ENCODE peak calls at places on chromosomes 7 and 10, in eight cellular contexts. R is GM12892, O is stomach, Q is breast epithelium, J is GM23338, V is K562, P is upper lobe of left lung, L is Panc1. M is an unnamed sample.

GRCh38 chr7:55078465-55079372 is 59.9 kb downstream of the EGFR start:
- DNase-seq in L (no peak), J (peak), R (no peak), Q (no peak), V (peak), O (peak), P (peak), M (peak)

GRCh38 chr10:78286675-78287074 is 253.0 kb downstream of the RPS24 start:
- DNase-seq in V (no peak), Q (no peak), J (no peak), L (no peak), P (no peak), O (no peak), R (no peak), M (no peak)

GRCh38 chr10:70753841-70754621 is 31.1 kb downstream of the TBATA start:
- DNase-seq in J (peak), R (no peak), O (no peak), L (no peak), V (peak), P (no peak), Q (no peak), M (no peak)

GRCh38 chr7:132395375-132395774 is 180.9 kb downstream of the PLXNA4 start:
- DNase-seq in O (no peak), R (no peak), V (no peak), L (no peak), Q (no peak), P (no peak), J (no peak), M (no peak)

GRCh38 chr10:34854147-34854601 is 39.1 kb upstream of the PARD3 start:
- DNase-seq in J (no peak), R (no peak), O (no peak), P (no peak), Q (no peak), L (no peak), V (no peak), M (no peak)

GRCh38 chr7:6462094-6462493 is 14.3 kb upstream of the DAGLB start:
- DNase-seq in V (no peak), O (no peak), R (no peak), L (no peak), J (no peak), P (no peak), Q (no peak), M (no peak)

GRCh38 chr7:43071604-43072003 is 40.8 kb upstream of the HECW1 start:
- DNase-seq in R (no peak), V (peak), O (no peak), L (no peak), P (no peak), Q (no peak), J (peak), M (no peak)

GRCh38 chr7:92976931-92977330 is 140.6 kb upstream of the CDK6 start:
- DNase-seq in L (no peak), J (no peak), O (no peak), R (no peak), Q (no peak), V (no peak), P (peak), M (no peak)

GRCh38 chr7:97373743-97374142 is 256.2 kb downstream of the SDHAF3 start:
- DNase-seq in L (no peak), J (peak), Q (no peak), O (no peak), P (no peak), V (no peak), R (no peak), M (no peak)

GRCh38 chr7:97377713-97378112 is 260.2 kb downstream of the SDHAF3 start:
- DNase-seq in O (no peak), J (no peak), L (no peak), P (no peak), Q (no peak), V (no peak), R (no peak), M (no peak)

GRCh38 chr7:97372882-97373281 is 255.4 kb downstream of the SDHAF3 start:
- DNase-seq in V (no peak), R (no peak), L (no peak), Q (no peak), J (no peak), P (no peak), O (no peak), M (no peak)
- TF ChIP-seq POLR2AphosphoS5 in V (no peak), R (no peak), L (no peak), Q (no peak), J (no peak), P (no peak), O (no peak), M (no peak)

GRCh38 chr7:47540387-47541093 is 41.4 kb downstream of the TNS3 start:
- DNase-seq in L (no peak), V (no peak), R (no peak), Q (no peak), P (no peak), O (no peak), J (no peak), M (no peak)
- TF ChIP-seq POLR2AphosphoS5 in L (peak), V (no peak), R (no peak), Q (no peak), P (no peak), O (no peak), J (no peak), M (no peak)

DNA sequence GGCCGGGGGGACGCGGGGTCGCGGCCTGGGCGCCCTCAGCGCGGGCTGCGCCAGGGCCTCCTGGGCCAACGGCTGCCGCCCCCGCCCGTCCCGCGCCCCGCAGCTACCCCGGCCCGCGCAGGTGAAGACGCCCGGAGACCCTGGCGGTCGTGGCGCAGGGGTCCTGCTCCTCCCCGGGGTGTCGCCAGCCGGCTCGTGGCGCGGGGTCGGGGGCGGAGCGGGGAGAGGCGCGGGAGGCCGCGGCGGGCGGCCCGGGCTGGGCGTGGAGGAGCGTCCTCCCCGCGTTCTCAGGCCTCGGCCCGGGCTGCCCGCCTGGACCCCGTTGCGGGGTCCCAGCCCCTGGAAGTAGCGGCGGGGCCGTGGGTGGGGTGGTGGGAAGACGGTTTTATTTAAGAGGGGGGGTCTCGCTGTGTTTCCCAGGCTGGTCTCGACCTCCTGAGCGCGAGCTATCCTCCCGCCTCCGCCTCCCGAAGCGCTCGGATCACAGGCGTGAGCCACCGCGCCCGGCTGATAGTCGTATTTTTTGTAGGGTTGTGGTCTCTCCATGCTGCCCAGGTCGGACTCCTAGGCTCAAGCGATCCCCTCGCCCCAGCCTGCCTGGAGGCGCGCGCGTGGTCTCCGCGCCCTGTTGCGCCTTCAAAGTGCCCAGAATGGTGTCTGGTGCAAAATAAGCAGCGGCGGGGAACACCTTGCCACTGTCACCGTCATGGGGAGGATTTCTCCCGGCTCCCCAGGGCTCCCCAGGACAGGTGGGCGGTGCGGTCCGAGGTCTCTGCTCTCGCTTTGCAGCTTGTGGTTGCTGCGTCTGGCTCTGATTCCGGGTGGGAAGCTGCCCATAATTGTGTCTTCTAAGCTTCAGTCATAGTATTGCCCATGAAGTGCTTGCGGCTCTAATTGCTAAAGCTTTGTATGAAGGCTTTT is 15.3 kb upstream of the SUN1 start:
- DNase-seq in L (no peak), P (peak), R (peak), J (peak), Q (peak), O (no peak), V (peak), M (peak)
- TF ChIP-seq POLR2AphosphoS5 in L (no peak), P (no peak), R (no peak), J (no peak), Q (no peak), O (no peak), V (no peak), M (no peak)

GRCh38 chr10:22315455-22316285 is 518 bp upstream of the COMMD3 start:
- DNase-seq in L (no peak), J (peak), P (no peak), R (no peak), O (no peak), Q (no peak), V (peak), M (no peak)
- TF ChIP-seq POLR2AphosphoS5 in L (no peak), J (no peak), P (no peak), R (no peak), O (no peak), Q (no peak), V (no peak), M (no peak)

DNA sequence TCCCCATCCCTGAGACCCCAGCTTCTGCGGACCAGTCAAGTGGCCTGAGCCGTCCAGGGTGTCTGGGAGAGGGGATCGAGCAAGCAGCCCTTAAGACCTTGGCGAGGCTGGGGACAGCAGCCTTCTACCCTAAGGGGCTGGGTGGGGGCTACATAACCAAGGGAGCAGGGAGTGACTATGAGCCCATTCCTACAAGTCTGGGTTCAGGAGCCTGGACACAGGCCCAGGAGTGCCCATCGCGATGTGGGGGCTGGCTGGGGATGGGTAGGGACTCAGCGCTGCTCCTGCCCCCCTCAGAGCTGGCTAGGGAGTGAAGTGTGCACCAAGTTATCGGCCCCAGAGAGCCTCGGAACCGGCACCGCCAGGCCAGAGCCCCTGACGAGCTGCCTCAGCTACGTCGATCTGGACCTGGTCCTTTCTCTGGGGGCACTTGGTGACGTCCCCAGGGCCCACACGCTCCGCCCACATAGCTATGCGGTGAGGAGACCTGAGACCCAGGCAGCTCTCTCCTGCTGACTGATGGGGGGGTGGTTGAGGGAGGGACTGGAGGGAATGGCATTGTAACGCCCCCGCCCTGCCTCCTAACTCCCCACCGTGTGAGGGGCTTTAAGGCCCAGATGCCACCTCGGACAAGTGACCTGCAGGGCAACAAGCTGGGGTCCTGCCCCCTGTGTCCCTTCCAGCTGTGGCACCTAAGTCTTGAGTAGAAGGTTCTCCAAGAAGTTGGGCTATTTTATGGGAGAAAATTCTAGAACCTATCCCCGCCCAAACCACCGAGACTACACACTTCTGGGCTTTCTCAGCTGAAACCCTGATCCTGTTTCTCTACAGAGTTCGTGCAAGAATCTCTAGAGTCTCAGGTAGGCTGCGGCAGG is 2.5 kb downstream of the SAP25 start:
- DNase-seq in J (peak), Q (no peak), P (no peak), V (no peak), O (no peak), R (no peak), L (no peak), M (no peak)
- TF ChIP-seq POLR2AphosphoS5 in J (no peak), Q (no peak), P (no peak), V (no peak), O (no peak), R (peak), L (no peak), M (no peak)

DNA sequence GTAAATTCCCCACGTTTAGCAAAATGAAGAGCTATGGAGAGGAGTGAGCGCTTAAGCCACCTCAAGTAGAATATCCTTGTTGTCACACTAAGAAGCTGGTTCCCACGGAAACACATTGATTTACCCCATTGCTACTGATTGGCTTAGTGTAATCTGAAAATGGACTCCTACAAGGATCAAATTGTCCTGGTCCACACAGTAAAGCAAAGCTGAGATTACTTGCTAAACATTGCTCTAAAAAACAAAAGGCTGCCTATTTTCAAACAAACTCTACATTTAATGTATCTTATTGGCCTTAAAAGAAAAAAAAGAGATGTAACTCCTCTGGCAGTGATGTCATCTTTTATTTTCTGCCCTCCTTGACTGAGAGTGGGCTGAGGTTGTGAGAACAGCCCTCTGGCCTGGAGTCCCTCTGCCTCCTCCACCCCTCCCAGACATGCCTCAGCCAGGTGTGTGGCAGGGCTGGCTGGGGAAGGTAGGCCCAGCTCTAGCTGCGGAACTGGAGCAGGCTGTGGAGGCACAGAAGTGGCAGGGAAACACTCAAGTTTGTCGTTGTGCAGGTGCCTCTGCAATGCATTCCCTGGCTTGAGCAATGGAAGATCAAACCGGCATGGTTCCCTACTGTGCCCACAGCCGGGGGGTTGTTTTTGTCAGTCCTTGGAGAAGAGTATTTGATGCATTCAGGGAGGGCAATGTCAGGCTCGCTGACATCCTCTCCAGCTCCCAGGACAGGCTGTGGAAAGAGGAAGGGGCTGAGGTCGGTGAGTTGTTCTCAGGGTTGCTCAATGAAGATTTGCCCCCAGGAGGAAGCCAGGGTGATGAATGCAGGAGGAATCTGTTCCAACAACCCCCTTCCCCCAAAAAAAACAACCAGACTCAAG is 9.1 kb downstream of the KLF6 start:
- DNase-seq in Q (no peak), R (no peak), J (peak), V (no peak), P (no peak), L (peak), O (no peak), M (peak)
- TF ChIP-seq POLR2AphosphoS5 in Q (peak), R (peak), J (no peak), V (peak), P (peak), L (peak), O (peak), M (peak)